ENCODE peak calls at places on chromosomes 13 and 19, in five cellular contexts. One of them, this sample, is unnamed.

GRCh38 chr19:46634656-46635218 is 1.3 kb downstream of the GNG8 start:
- DNase-seq in GM12878: no peak
- DNase-seq in A549: no peak
- DNase-seq in HCT116: no peak
- DNase-seq in HepG2: no peak
- DNase-seq in this sample: no peak

GRCh38 chr19:11445141-11445540 is 9.7 kb downstream of the PRKCSH start:
- DNase-seq in HepG2: no peak
- DNase-seq in A549: no peak
- DNase-seq in HCT116: no peak
- DNase-seq in GM12878: no peak
- DNase-seq in this sample: no peak

GRCh38 chr13:91154553-91154952 is 192.9 kb upstream of the MIR17HG start:
- DNase-seq in GM12878: no peak
- DNase-seq in HCT116: no peak
- DNase-seq in A549: no peak
- DNase-seq in HepG2: no peak
- DNase-seq in this sample: no peak

GRCh38 chr13:98632971-98633370 is 56.1 kb upstream of the STK24 start:
- DNase-seq in HCT116: no peak
- DNase-seq in GM12878: no peak
- DNase-seq in HepG2: no peak
- DNase-seq in A549: no peak
- DNase-seq in this sample: peak

GRCh38 chr19:35767288-35768081 is 7.9 kb upstream of the ARHGAP33 start:
- DNase-seq in HCT116: no peak
- DNase-seq in GM12878: no peak
- DNase-seq in HepG2: peak
- DNase-seq in A549: no peak
- DNase-seq in this sample: no peak

GRCh38 chr19:56119585-56119978 is 1.5 kb downstream of the ZNF787 start:
- DNase-seq in A549: peak
- DNase-seq in GM12878: no peak
- DNase-seq in HepG2: peak
- DNase-seq in HCT116: no peak
- DNase-seq in this sample: peak

GRCh38 chr13:45258339-45258685 is 57.5 kb upstream of the KCTD4 start:
- DNase-seq in HCT116: no peak
- DNase-seq in A549: no peak
- DNase-seq in GM12878: no peak
- DNase-seq in HepG2: peak
- DNase-seq in this sample: no peak

GRCh38 chr19:29644179-29644578 is 21.1 kb upstream of the PLEKHF1 start:
- DNase-seq in A549: no peak
- DNase-seq in GM12878: no peak
- DNase-seq in HCT116: no peak
- DNase-seq in HepG2: no peak
- DNase-seq in this sample: no peak

GRCh38 chr19:53333071-53333465 is 481 bp upstream of the ZNF845 start:
- DNase-seq in HepG2: no peak
- DNase-seq in GM12878: no peak
- DNase-seq in A549: no peak
- DNase-seq in HCT116: no peak
- DNase-seq in this sample: peak

GRCh38 chr19:47267350-47267759 is 7.3 kb upstream of the INAFM1 start:
- DNase-seq in GM12878: no peak
- DNase-seq in HCT116: no peak
- DNase-seq in HepG2: no peak
- DNase-seq in A549: no peak
- DNase-seq in this sample: no peak

GRCh38 chr19:28606269-28607032 is 606.5 kb downstream of the UQCRFS1 start:
- DNase-seq in A549: peak
- DNase-seq in HCT116: no peak
- DNase-seq in HepG2: no peak
- DNase-seq in GM12878: no peak
- DNase-seq in this sample: peak

GRCh38 chr13:46964789-46965527 is 68.1 kb upstream of the HTR2A start:
- DNase-seq in HCT116: no peak
- DNase-seq in GM12878: no peak
- DNase-seq in HepG2: no peak
- DNase-seq in A549: no peak
- DNase-seq in this sample: no peak

GRCh38 chr19:54418030-54418929 is 3.0 kb downstream of the TTYH1 start:
- DNase-seq in A549: peak
- DNase-seq in GM12878: no peak
- DNase-seq in HCT116: no peak
- DNase-seq in HepG2: peak
- DNase-seq in this sample: peak

GRCh38 chr19:10158485-10158884 is 36.3 kb downstream of the DNMT1 start:
- DNase-seq in HCT116: no peak
- DNase-seq in HepG2: no peak
- DNase-seq in GM12878: no peak
- DNase-seq in A549: no peak
- DNase-seq in this sample: no peak

GRCh38 chr19:38975214-38975860 is at the start of gene FBXO17:
- DNase-seq in A549: peak
- DNase-seq in HCT116: no peak
- DNase-seq in GM12878: no peak
- DNase-seq in HepG2: peak
- DNase-seq in this sample: no peak
- TF ChIP-seq MAX in A549: peak
- TF ChIP-seq MAX in HCT116: peak
- TF ChIP-seq MAX in GM12878: no peak
- TF ChIP-seq MAX in HepG2: peak
- TF ChIP-seq MAX in this sample: no peak

DNA sequence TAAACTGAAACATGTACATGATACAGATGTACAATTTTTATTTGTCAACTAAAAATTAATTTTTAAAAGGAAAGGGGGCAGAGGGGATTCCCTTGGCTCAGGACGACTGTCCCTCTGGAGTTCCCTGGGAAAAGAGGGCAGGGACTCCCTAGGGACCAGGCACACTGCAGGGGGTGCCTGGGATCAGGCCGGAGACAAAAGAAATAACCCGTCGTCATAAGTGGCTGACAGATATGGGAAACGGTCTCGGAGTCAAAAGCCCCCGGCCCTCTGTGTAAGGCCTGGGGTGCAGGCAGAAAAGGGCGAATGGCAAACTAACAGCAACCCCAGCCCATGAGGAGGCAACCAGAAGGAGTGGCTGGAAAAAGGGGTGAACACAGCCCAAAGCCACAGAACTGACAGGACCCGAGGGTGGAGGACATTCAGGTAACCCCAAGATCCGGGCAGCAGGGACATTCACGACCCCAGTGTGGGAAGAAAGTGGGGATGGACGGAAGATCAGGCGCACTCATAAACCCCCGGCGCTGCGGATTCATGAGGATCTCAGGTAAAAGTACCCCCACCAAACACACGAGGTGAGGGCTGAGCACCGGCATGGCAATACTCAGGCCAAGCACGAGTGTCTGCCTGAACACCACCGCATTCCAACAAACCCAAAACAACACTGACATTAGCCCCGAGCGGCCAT is 6.7 kb downstream of the MLLT1 start:
- DNase-seq in A549: no peak
- DNase-seq in HCT116: no peak
- DNase-seq in HepG2: no peak
- DNase-seq in GM12878: no peak
- DNase-seq in this sample: no peak
- TF ChIP-seq CTCF in A549: no peak
- TF ChIP-seq CTCF in HCT116: no peak
- TF ChIP-seq CTCF in HepG2: no peak
- TF ChIP-seq CTCF in GM12878: no peak
- TF ChIP-seq CTCF in this sample: no peak

GRCh38 chr19:17469371-17470203 is 737 bp upstream of the SLC27A1 start:
- DNase-seq in A549: peak
- DNase-seq in HCT116: peak
- DNase-seq in HepG2: peak
- DNase-seq in GM12878: peak
- DNase-seq in this sample: peak
- TF ChIP-seq POLR2A in A549: no peak
- TF ChIP-seq POLR2A in HCT116: no peak
- TF ChIP-seq POLR2A in HepG2: no peak
- TF ChIP-seq POLR2A in GM12878: no peak
- TF ChIP-seq POLR2A in this sample: no peak

GRCh38 chr13:109156181-109156935 is 526.9 kb downstream of the MYO16 start:
- DNase-seq in GM12878: no peak
- DNase-seq in HCT116: no peak
- DNase-seq in HepG2: no peak
- DNase-seq in A549: peak
- DNase-seq in this sample: no peak
- TF ChIP-seq MAX in GM12878: no peak
- TF ChIP-seq MAX in HCT116: no peak
- TF ChIP-seq MAX in HepG2: no peak
- TF ChIP-seq MAX in A549: no peak
- TF ChIP-seq MAX in this sample: no peak

GRCh38 chr13:19927117-19927734 is 31.3 kb upstream of the ZMYM2 start:
- DNase-seq in HepG2: peak
- DNase-seq in GM12878: no peak
- DNase-seq in HCT116: peak
- DNase-seq in A549: peak
- DNase-seq in this sample: peak
- TF ChIP-seq CTCF in HepG2: peak
- TF ChIP-seq CTCF in GM12878: peak
- TF ChIP-seq CTCF in HCT116: peak
- TF ChIP-seq CTCF in A549: peak
- TF ChIP-seq CTCF in this sample: peak

GRCh38 chr13:73058741-73059459 is at the start of gene KLF5:
- DNase-seq in GM12878: peak
- DNase-seq in HepG2: peak
- DNase-seq in A549: peak
- DNase-seq in HCT116: peak
- DNase-seq in this sample: peak
- TF ChIP-seq POLR2A in GM12878: peak
- TF ChIP-seq POLR2A in HepG2: peak
- TF ChIP-seq POLR2A in A549: peak
- TF ChIP-seq POLR2A in HCT116: peak
- TF ChIP-seq POLR2A in this sample: peak

GRCh38 chr13:79662882-79663281 is 181.9 kb downstream of the NDFIP2 start:
- DNase-seq in A549: peak
- DNase-seq in HepG2: no peak
- DNase-seq in HCT116: no peak
- DNase-seq in GM12878: no peak
- DNase-seq in this sample: no peak
- TF ChIP-seq MAX in A549: no peak
- TF ChIP-seq MAX in HepG2: no peak
- TF ChIP-seq MAX in HCT116: no peak
- TF ChIP-seq MAX in GM12878: no peak
- TF ChIP-seq MAX in this sample: no peak

GRCh38 chr13:113393226-113393571 is 29.3 kb upstream of the GRTP1 start:
- DNase-seq in HCT116: no peak
- DNase-seq in A549: no peak
- DNase-seq in GM12878: no peak
- DNase-seq in HepG2: no peak
- DNase-seq in this sample: peak

GRCh38 chr13:113393572-113394503 is 29.9 kb upstream of the GRTP1 start:
- DNase-seq in HCT116: peak
- DNase-seq in A549: peak
- DNase-seq in GM12878: peak
- DNase-seq in HepG2: peak
- DNase-seq in this sample: peak

GRCh38 chr13:113387396-113387795 is 23.5 kb upstream of the GRTP1 start:
- DNase-seq in GM12878: no peak
- DNase-seq in HCT116: no peak
- DNase-seq in HepG2: no peak
- DNase-seq in A549: no peak
- DNase-seq in this sample: no peak

DNA sequence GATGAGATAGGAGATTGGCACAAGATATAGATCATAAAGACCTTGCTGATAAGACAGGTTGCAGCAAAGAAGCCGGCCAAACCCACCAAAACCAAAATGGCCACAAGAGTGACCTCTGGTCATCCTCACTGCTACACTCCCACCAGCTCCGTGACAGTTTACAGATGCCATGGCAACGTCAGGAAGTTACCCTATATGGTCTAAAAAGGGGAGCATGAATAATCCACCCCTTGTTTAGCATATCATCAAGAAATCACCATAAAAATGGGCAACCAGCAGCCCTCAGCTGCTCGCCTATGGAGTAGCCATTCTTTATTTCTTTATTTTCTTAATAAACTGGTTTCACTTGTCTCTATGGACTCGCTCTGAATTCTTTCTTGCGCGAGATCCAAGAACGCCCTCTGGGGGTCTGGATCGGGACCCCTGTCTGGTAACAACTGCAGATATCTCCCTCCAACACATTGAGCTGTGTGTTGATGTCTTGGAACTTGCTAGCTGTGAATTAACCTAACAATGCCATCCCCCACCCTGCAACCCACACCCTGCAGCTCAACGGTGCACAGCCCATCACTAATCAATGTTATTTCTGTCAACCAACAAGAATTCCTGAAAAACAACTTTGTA is 27.1 kb upstream of the GRTP1 start:
- DNase-seq in A549: no peak
- DNase-seq in HepG2: no peak
- DNase-seq in HCT116: no peak
- DNase-seq in GM12878: no peak
- DNase-seq in this sample: no peak
- TF ChIP-seq CTCF in A549: no peak
- TF ChIP-seq CTCF in HepG2: no peak
- TF ChIP-seq CTCF in HCT116: no peak
- TF ChIP-seq CTCF in GM12878: no peak
- TF ChIP-seq CTCF in this sample: no peak

GRCh38 chr13:106535552-106536243 is at the start of gene EFNB2:
- DNase-seq in A549: peak
- DNase-seq in HCT116: peak
- DNase-seq in GM12878: peak
- DNase-seq in HepG2: peak
- DNase-seq in this sample: peak
- TF ChIP-seq POLR2A in A549: peak
- TF ChIP-seq POLR2A in HCT116: peak
- TF ChIP-seq POLR2A in GM12878: peak
- TF ChIP-seq POLR2A in HepG2: no peak
- TF ChIP-seq POLR2A in this sample: no peak

This sample was measured in NB4.